ENCODE peak calls at places on chromosomes 11 and 22, in nine cellular contexts. A is head of caudate nucleus; V is activated T-helper 1 cell treated with anti-CD3 and anti-CD28 coated beads, Interleukin-12 subunit alpha, Interleukin-12 subunit beta, Interleukin-2, Interleukin-4 antibody, amounts not matched to agents 30 ng/mL and 10 ng/mL and 1 ng/mL, durations not matched to agents 14 hours and 24 hours and 36 hours; T is nephron progenitor cell; R is left kidney; Q is activated CD4-positive, CD25-positive, alpha-beta regulatory T cell treated with anti-CD3 and anti-CD28 coated beads, Interleukin-2, amount 50 U/mL, for 72 hours; B is GM03348; O is pons; P is GM04504. W is an unnamed sample.

GRCh38 chr11:70500076-70500847 is 101.9 kb downstream of the CTTN start:
- DNase-seq in V (no peak), A (peak), P (no peak), Q (no peak), B (no peak), R (no peak), O (no peak), T (no peak), W (no peak)

GRCh38 chr11:97567801-97568200 is 1178.0 kb downstream of the JRKL start:
- DNase-seq in B (no peak), V (no peak), O (no peak), R (no peak), T (no peak), P (no peak), Q (no peak), A (no peak), W (no peak)

GRCh38 chr22:49911881-49912625 is 6.2 kb downstream of the ALG12 start:
- DNase-seq in Q (no peak), O (no peak), P (no peak), V (no peak), A (no peak), R (no peak), B (no peak), T (no peak), W (no peak)

GRCh38 chr22:48901324-48901723 is 926.3 kb downstream of the BRD1 start:
- DNase-seq in Q (no peak), A (no peak), O (no peak), B (no peak), P (no peak), T (no peak), V (no peak), R (no peak), W (no peak)

GRCh38 chr11:44987506-44987905 is 36.8 kb upstream of the TP53I11 start:
- DNase-seq in V (no peak), P (no peak), Q (no peak), R (peak), A (no peak), O (no peak), B (no peak), T (no peak), W (no peak)

GRCh38 chr11:104073950-104074349 is 37.5 kb downstream of the DDI1 start:
- DNase-seq in V (no peak), A (no peak), Q (no peak), P (no peak), R (no peak), T (no peak), O (peak), B (peak), W (peak)

GRCh38 chr22:31049815-31050420 is 31.2 kb upstream of the SMTN start:
- DNase-seq in O (no peak), V (no peak), A (no peak), R (no peak), Q (no peak), P (no peak), T (no peak), B (no peak), W (no peak)

GRCh38 chr11:46504817-46505613 is 88.8 kb downstream of the AMBRA1 start:
- DNase-seq in T (no peak), O (no peak), V (no peak), R (no peak), B (no peak), P (no peak), A (no peak), Q (no peak), W (no peak)

GRCh38 chr22:21451545-21452520 is 15.4 kb upstream of the TMEM191C start:
- DNase-seq in A (no peak), V (no peak), Q (peak), P (no peak), B (no peak), O (no peak), T (no peak), R (no peak), W (no peak)

GRCh38 chr11:117684111-117684510 is 112.9 kb downstream of the DSCAML1 start:
- DNase-seq in O (no peak), T (no peak), B (no peak), Q (no peak), R (no peak), P (no peak), A (peak), V (no peak), W (no peak)

GRCh38 chr22:49255154-49255553 is 572.5 kb downstream of the BRD1 start:
- DNase-seq in P (no peak), R (no peak), O (no peak), V (no peak), Q (peak), B (no peak), A (no peak), T (no peak), W (no peak)

W was measured in Ammon's horn.